ENCODE peak calls at places on chromosomes 1 and 21, in seven cellular contexts. G is endodermal cell; Z is bronchial epithelial cell; E is NB4; X is hypothalamus; T is NCI-H1417; B is effector memory CD8-positive, alpha-beta T cell. I is an unnamed sample.

GRCh38 chr1:203402609-203403337 is 51.9 kb upstream of the FMOD start:
- DNase-seq in G (no peak), Z (peak), E (peak), X (no peak), T (no peak), B (no peak), I (no peak)

GRCh38 chr1:200877839-200878551 is 5.2 kb downstream of the GPR25 start:
- DNase-seq in G (peak), Z (no peak), E (no peak), X (no peak), T (no peak), B (no peak), I (no peak)

GRCh38 chr21:39430457-39430856 is 15.1 kb downstream of the LCA5L start:
- DNase-seq in G (peak), Z (no peak), E (no peak), X (no peak), T (no peak), B (no peak), I (no peak)

GRCh38 chr21:17793675-17794123 is 25.5 kb downstream of the C21orf91 start:
- DNase-seq in G (no peak), Z (no peak), E (no peak), X (no peak), T (no peak), B (peak), I (no peak)

GRCh38 chr1:44256762-44257554 is 43.7 kb downstream of the DMAP1 start:
- DNase-seq in G (no peak), Z (no peak), E (no peak), X (no peak), T (peak), B (no peak), I (no peak)

GRCh38 chr1:228084325-228084724 is 1.8 kb downstream of the ARF1 start:
- DNase-seq in G (no peak), Z (peak), E (peak), X (no peak), T (no peak), B (no peak), I (no peak)

GRCh38 chr1:220783453-220783852 is 3.3 kb upstream of the MTARC1 start:
- DNase-seq in G (no peak), Z (no peak), E (no peak), X (no peak), T (no peak), B (no peak), I (no peak)

GRCh38 chr1:36151845-36152203 is 2.5 kb upstream of the TRAPPC3 start:
- DNase-seq in G (no peak), Z (no peak), E (peak), X (no peak), T (no peak), B (peak), I (no peak)

GRCh38 chr1:17212487-17213121 is 7.7 kb downstream of the PADI1 start:
- DNase-seq in G (peak), Z (peak), E (peak), X (no peak), T (no peak), B (peak), I (peak)

GRCh38 chr1:58964880-58965279 is 181.0 kb upstream of the JUN start:
- DNase-seq in G (no peak), Z (peak), E (peak), X (no peak), T (no peak), B (no peak), I (no peak)

GRCh38 chr21:8992731-8993174 is 1528.6 kb upstream of the TPTE start:
- DNase-seq in G (peak), Z (peak), E (no peak), X (no peak), T (no peak), B (no peak), I (peak)

GRCh38 chr1:198359024-198359653 is 181.3 kb downstream of the ATP6V1G3 start:
- DNase-seq in G (no peak), Z (peak), E (peak), X (no peak), T (no peak), B (peak), I (no peak)

GRCh38 chr1:46246548-46247432 is 773 bp upstream of the RAD54L start:
- DNase-seq in G (no peak), Z (no peak), E (peak), X (no peak), T (no peak), B (no peak), I (peak)

GRCh38 chr1:200486634-200487033 is 76.8 kb upstream of the ZNF281 start:
- DNase-seq in G (no peak), Z (no peak), E (no peak), X (no peak), T (no peak), B (no peak), I (no peak)

GRCh38 chr1:246254854-246255253 is 252.2 kb downstream of the SMYD3 start:
- DNase-seq in G (no peak), Z (no peak), E (no peak), X (no peak), T (no peak), B (no peak), I (no peak)

GRCh38 chr1:26378088-26378878 is 5.7 kb upstream of the ZNF683 start:
- DNase-seq in G (no peak), Z (peak), E (peak), X (no peak), T (no peak), B (peak), I (no peak)

GRCh38 chr21:36640260-36641244 is 58.4 kb upstream of the SIM2 start:
- DNase-seq in G (peak), Z (peak), E (peak), X (no peak), T (no peak), B (no peak), I (no peak)

GRCh38 chr1:29973406-29973805 is 737.1 kb downstream of the PTPRU start:
- DNase-seq in G (no peak), Z (no peak), E (no peak), X (no peak), T (no peak), B (no peak), I (no peak)

GRCh38 chr1:222618880-222619321 is 1.0 kb downstream of the MIA3 start:
- DNase-seq in G (peak), Z (peak), E (peak), X (no peak), T (peak), B (no peak), I (peak)

GRCh38 chr1:78101514-78101913 is 55.7 kb downstream of the GIPC2 start:
- DNase-seq in G (no peak), Z (peak), E (no peak), X (no peak), T (no peak), B (no peak), I (no peak)

GRCh38 chr1:45488978-45489377 is 2.0 kb downstream of the TESK2 start:
- DNase-seq in G (no peak), Z (no peak), E (no peak), X (no peak), T (no peak), B (no peak), I (no peak)

GRCh38 chr1:219266524-219266923 is 92.8 kb downstream of the LYPLAL1 start:
- DNase-seq in G (no peak), Z (peak), E (no peak), X (no peak), T (no peak), B (no peak), I (no peak)

GRCh38 chr1:175402336-175402735 is 209.8 kb upstream of the KIAA0040 start:
- DNase-seq in G (no peak), Z (no peak), E (no peak), X (no peak), T (no peak), B (no peak), I (no peak)

GRCh38 chr1:42777860-42778259 is 6.9 kb upstream of the TMEM269 start:
- DNase-seq in G (peak), Z (peak), E (peak), X (no peak), T (no peak), B (no peak), I (no peak)

GRCh38 chr1:187985145-187985896 is 1156.6 kb downstream of the PLA2G4A start:
- DNase-seq in G (no peak), Z (no peak), E (no peak), X (no peak), T (no peak), B (no peak), I (no peak)

GRCh38 chr1:3548156-3548893 is 63.0 kb downstream of the MEGF6 start:
- DNase-seq in G (no peak), Z (no peak), E (no peak), X (no peak), T (no peak), B (no peak), I (no peak)